ENCODE peak calls at places on chromosomes 13 and 19, in seven cellular contexts. H is mammary epithelial cell; Z is CD8-positive, alpha-beta memory T cell; R is GM23248; Q is HAP-1; P is A549; X is fibroblast of lung. E is an unnamed sample.

GRCh38 chr13:109697936-109698335 is 88.4 kb downstream of the IRS2 start:
- DNase-seq in P (no peak), X (no peak), Q (no peak), H (no peak), Z (no peak), R (no peak), E (no peak)

GRCh38 chr13:111007209-111007608 is 92.3 kb upstream of the ANKRD10 start:
- DNase-seq in Q (no peak), P (no peak), Z (no peak), R (no peak), X (no peak), H (no peak), E (no peak)

GRCh38 chr13:33940898-33941297 is 122.9 kb downstream of the RFC3 start:
- DNase-seq in Q (peak; percentile 61), R (no peak), Z (no peak), P (peak; percentile 4), H (peak; percentile 97), X (no peak), E (no peak)

GRCh38 chr19:55340784-55341147 is 1.1 kb downstream of the KMT5C start:
- DNase-seq in P (no peak), Q (peak; percentile 70), H (no peak), Z (no peak), X (no peak), R (peak; percentile 53), E (no peak)

GRCh38 chr19:28475525-28475924 is 737.4 kb downstream of the UQCRFS1 start:
- DNase-seq in P (no peak), R (no peak), H (no peak), Q (no peak), X (no peak), Z (no peak), E (no peak)

GRCh38 chr19:14536926-14537692 is 7.7 kb downstream of the TECR start:
- DNase-seq in Q (peak; percentile 93), R (peak; percentile 50), P (peak; percentile 90), Z (no peak), H (peak; percentile 81), X (peak; percentile 55), E (peak; percentile 81)

GRCh38 chr13:51518847-51519246 is 65.4 kb upstream of the WDFY2 start:
- DNase-seq in Z (no peak), P (no peak), H (peak; percentile 48), R (peak; percentile 91), X (no peak), Q (no peak), E (peak; percentile 9)

GRCh38 chr19:23311551-23311950 is 61.4 kb upstream of the ZNF724 start:
- DNase-seq in Q (no peak), H (no peak), X (no peak), R (no peak), Z (no peak), P (no peak), E (no peak)

GRCh38 chr19:32691291-32691951 is at the start of gene NUDT19:
- DNase-seq in R (peak; percentile 94), H (peak; percentile 80), Q (peak; percentile 90), P (peak; percentile 94), Z (peak; percentile 62), X (peak; percentile 78), E (no peak)

GRCh38 chr13:99979453-99980200 is 2.0 kb upstream of the ZIC2 start:
- DNase-seq in H (no peak), P (peak; percentile 60), Q (no peak), Z (no peak), X (no peak), R (peak; percentile 29), E (no peak)

GRCh38 chr13:75789451-75790197 is 153.5 kb downstream of the LMO7 start:
- DNase-seq in H (no peak), Z (no peak), R (peak; percentile 10), P (no peak), Q (no peak), X (no peak), E (no peak)

GRCh38 chr19:56566904-56567273 is 379 bp upstream of the ZNF470 start:
- DNase-seq in R (peak; percentile 63), Z (no peak), Q (peak; percentile 66), P (peak; percentile 66), H (no peak), X (peak; percentile 44), E (no peak)

GRCh38 chr19:16778796-16779411 is 50.3 kb upstream of the SIN3B start:
- DNase-seq in R (peak; percentile 57), X (peak; percentile 57), H (peak; percentile 40), Z (no peak), P (peak; percentile 81), Q (peak; percentile 67), E (peak; percentile 43)

DNA sequence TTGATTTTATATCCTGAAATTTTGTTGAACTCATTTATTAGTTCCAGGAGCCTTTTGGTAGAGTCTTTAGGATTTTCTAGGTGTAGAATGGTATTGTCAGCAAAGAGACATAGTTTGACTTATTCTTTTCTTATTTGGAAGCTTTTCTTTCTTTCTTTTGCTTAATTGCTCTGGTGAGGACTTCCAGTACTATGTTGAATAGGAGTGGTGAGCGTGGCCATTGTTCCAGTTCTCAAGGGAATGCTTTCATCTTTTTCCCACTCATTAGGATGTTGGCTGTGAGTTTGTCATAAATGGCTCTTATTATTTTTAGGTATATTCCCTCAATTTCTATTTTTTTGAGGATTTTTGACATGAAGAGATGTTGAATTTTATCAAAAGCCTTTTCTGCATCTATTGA is 182.2 kb upstream of the SPRY2 start:
- DNase-seq in Q (no peak), X (no peak), H (no peak), P (no peak), R (no peak), Z (no peak), E (no peak)
- H3K4me3 ChIP-seq in Q (no peak overlapping the region), X (no peak overlapping the region), H (no peak overlapping the region), P (no peak overlapping the region), R (no peak overlapping the region), Z (no peak overlapping the region), E (no peak overlapping the region)

GRCh38 chr19:45971260-45971902 is 2.3 kb downstream of the NOVA2 start:
- DNase-seq in Q (no peak), R (no peak), X (no peak), Z (no peak), P (no peak), H (no peak), E (no peak)

GRCh38 chr19:45972081-45972943 is 1.4 kb downstream of the NOVA2 start:
- DNase-seq in H (no peak), P (no peak), Z (peak; percentile 6), X (no peak), Q (peak; percentile 28), R (no peak), E (no peak)

GRCh38 chr19:45973564-45974338 is at the start of gene NOVA2:
- DNase-seq in R (peak; percentile 62), Z (no peak), X (peak; percentile 35), Q (peak; percentile 93), P (peak; percentile 88), H (peak; percentile 47), E (no peak)

GRCh38 chr19:45975296-45975695 is 1.6 kb upstream of the NOVA2 start:
- DNase-seq in X (no peak), H (no peak), Z (no peak), Q (no peak), R (no peak), P (no peak), E (no peak)

GRCh38 chr19:45972944-45973525 is 630 bp downstream of the NOVA2 start:
- DNase-seq in H (no peak), X (no peak), Z (no peak), P (no peak), R (no peak), Q (no peak), E (no peak)
- H3K4me3 ChIP-seq in H (no peak overlapping the region), X (no peak overlapping the region), Z (no peak overlapping the region), P (peak overlapping the region; percentile 55), R (no peak overlapping the region), Q (peak overlapping the region; percentile 20), E (no peak overlapping the region)

GRCh38 chr19:310781-311496 is 19.7 kb upstream of the PLPP2 start:
- DNase-seq in X (no peak), Q (no peak), H (no peak), R (no peak), P (no peak), Z (no peak), E (no peak)

GRCh38 chr19:313169-313987 is 22.2 kb upstream of the PLPP2 start:
- DNase-seq in R (no peak), P (no peak), Z (no peak), H (no peak), X (no peak), Q (no peak), E (no peak)

GRCh38 chr19:313988-314815 is 23.0 kb upstream of the PLPP2 start:
- DNase-seq in Z (no peak), P (no peak), Q (no peak), R (no peak), X (no peak), H (no peak), E (no peak)

GRCh38 chr19:310141-310651 is 19.0 kb upstream of the PLPP2 start:
- DNase-seq in R (no peak), X (no peak), P (no peak), Z (no peak), Q (no peak), H (no peak), E (no peak)

GRCh38 chr19:311813-312261 is 20.6 kb upstream of the PLPP2 start:
- DNase-seq in X (no peak), R (no peak), Z (no peak), H (no peak), P (no peak), Q (no peak), E (no peak)
- H3K4me3 ChIP-seq in X (no peak overlapping the region), R (no peak overlapping the region), Z (no peak overlapping the region), H (no peak overlapping the region), P (no peak overlapping the region), Q (no peak overlapping the region), E (no peak overlapping the region)

DNA sequence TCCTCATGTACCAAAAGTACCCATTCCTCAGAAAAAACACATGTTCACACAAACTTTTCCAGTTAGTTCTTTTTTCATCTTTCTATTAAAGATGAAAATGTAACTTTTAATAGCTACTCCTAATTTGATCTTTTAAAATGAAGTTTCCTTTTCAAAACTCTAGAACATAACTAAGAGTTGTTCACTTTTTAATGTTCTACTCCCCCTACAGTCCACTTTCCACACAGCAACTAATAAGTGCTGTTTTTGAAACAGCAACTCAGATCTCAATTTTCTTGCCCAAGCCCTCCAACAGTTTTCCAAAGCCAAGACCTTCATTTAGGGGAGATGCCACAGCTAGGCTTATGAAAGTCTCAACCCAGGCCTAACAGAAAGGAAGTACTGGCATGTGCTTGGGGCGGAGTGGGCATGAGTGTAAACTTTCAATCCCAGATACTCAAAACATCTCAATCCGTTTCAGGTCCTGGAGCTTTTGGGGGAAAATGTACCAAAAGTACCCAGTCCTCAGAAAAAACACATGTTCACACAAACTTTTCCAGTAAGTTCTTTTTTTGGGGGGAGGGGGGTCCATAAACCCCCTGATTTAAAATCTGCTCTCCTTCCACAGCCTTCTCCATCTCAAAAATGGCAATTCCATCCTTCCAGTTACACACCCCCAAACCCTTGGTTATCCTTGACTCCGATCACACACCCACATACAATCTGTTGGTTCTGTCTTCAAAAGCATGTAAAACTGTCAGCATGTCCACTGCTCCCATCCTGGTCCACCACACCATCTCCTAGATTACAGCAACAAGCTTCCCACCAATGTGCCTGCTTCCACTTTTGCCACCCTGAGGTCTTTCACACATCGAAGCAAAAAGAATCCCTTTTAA is 2.0 kb downstream of the FBL start:
- DNase-seq in Q (peak; percentile 58), R (peak; percentile 70), P (peak; percentile 79), H (peak; percentile 25), Z (no peak), X (peak; percentile 63), E (peak; percentile 62)
- H3K4me3 ChIP-seq in Q (peak overlapping the region; percentile 88), R (peak overlapping the region; percentile 92), P (peak overlapping the region; percentile 86), H (peak overlapping the region; percentile 67), Z (peak overlapping the region; percentile 74), X (peak overlapping the region; percentile 69), E (peak overlapping the region; percentile 79)